ENCODE peak calls at places on chromosomes 6 and 20, in eight cellular contexts. W, O, S, A, X, N, Z and B are unnamed samples.
A peak's percentile ranks its signal among the peaks of the same experiment; 100 is the strongest.

GRCh38 chr6:89291256-89291819 is 23.8 kb downstream of the GABRR2 start:
- DNase-seq in W (no peak), O (no peak), S (no peak), A (no peak), X (no peak), N (no peak), Z (no peak), B (no peak)

GRCh38 chr6:132623446-132623845 is 629 bp downstream of the TAAR2 start:
- DNase-seq in W (no peak), O (no peak), S (no peak), A (no peak), X (no peak), N (no peak), Z (no peak), B (no peak)

GRCh38 chr6:3165631-3166534 is 8.5 kb upstream of the TUBB2A start:
- DNase-seq in W (no peak), O (no peak), S (no peak), A (no peak), X (no peak), N (no peak), Z (no peak), B (no peak)

GRCh38 chr20:54132612-54133433 is 41.0 kb downstream of the CYP24A1 start:
- DNase-seq in W (no peak), O (no peak), S (no peak), A (peak; percentile 73), X (no peak), N (no peak), Z (no peak), B (peak; percentile 100)

GRCh38 chr6:38307730-38308129 is 332.0 kb downstream of the BTBD9 start:
- DNase-seq in W (no peak), O (no peak), S (no peak), A (no peak), X (no peak), N (no peak), Z (no peak), B (no peak)

GRCh38 chr20:2973574-2973973 is 69.8 kb upstream of the GNRH2 start:
- DNase-seq in W (no peak), O (no peak), S (no peak), A (no peak), X (no peak), N (no peak), Z (no peak), B (no peak)

GRCh38 chr20:23289249-23289648 is 61.3 kb upstream of the NXT1 start:
- DNase-seq in W (no peak), O (no peak), S (no peak), A (no peak), X (no peak), N (no peak), Z (no peak), B (no peak)

GRCh38 chr6:31861919-31862343 is 690 bp downstream of the NEU1 start:
- DNase-seq in W (no peak), O (no peak), S (no peak), A (no peak), X (no peak), N (no peak), Z (no peak), B (no peak)

GRCh38 chr6:170178561-170179477 is 112.1 kb downstream of the DLL1 start:
- DNase-seq in W (peak; percentile 79), O (peak; percentile 60), S (no peak), A (peak; percentile 85), X (no peak), N (no peak), Z (no peak), B (peak; percentile 89)

GRCh38 chr20:47620808-47621805 is 119.4 kb downstream of the NCOA3 start:
- DNase-seq in W (no peak), O (no peak), S (no peak), A (no peak), X (no peak), N (no peak), Z (peak; percentile 27), B (peak; percentile 92)

GRCh38 chr6:21151178-21151956 is 442.2 kb upstream of the SOX4 start:
- DNase-seq in W (no peak), O (no peak), S (no peak), A (no peak), X (no peak), N (no peak), Z (no peak), B (no peak)

GRCh38 chr20:11676618-11677289 is 240.9 kb upstream of the BTBD3 start:
- DNase-seq in W (peak; percentile 82), O (no peak), S (no peak), A (no peak), X (no peak), N (no peak), Z (peak; percentile 66), B (peak; percentile 19)

GRCh38 chr20:58138395-58138794 is 90.1 kb downstream of the ANKRD60 start:
- DNase-seq in W (no peak), O (no peak), S (no peak), A (peak; percentile 3), X (no peak), N (no peak), Z (no peak), B (no peak)

GRCh38 chr6:151284431-151285060 is 44.8 kb downstream of the AKAP12 start:
- DNase-seq in W (no peak), O (no peak), S (no peak), A (no peak), X (no peak), N (no peak), Z (no peak), B (no peak)

GRCh38 chr6:87794922-87795885 is 93.2 kb upstream of the AKIRIN2 start:
- DNase-seq in W (no peak), O (no peak), S (no peak), A (no peak), X (no peak), N (no peak), Z (no peak), B (no peak)

GRCh38 chr20:31910071-31910803 is 39.8 kb downstream of the TTLL9 start:
- DNase-seq in W (no peak), O (no peak), S (no peak), A (no peak), X (no peak), N (no peak), Z (no peak), B (no peak)